ENCODE peak calls at places on chromosomes 7 and 10, in four cellular contexts. One of them, this sample, is unnamed. For H3K36me3, the result is how much of the 10 kb centered on the place peaks cover.

GRCh38 chr7:100485514-100485913 is 1.8 kb downstream of the NYAP1 start:
- DNase-seq in breast epithelium: no peak
- DNase-seq in IMR-90: no peak
- DNase-seq in body of pancreas: no peak
- DNase-seq in this sample: no peak

GRCh38 chr7:37205451-37205850 is 243.2 kb downstream of the ELMO1 start:
- DNase-seq in body of pancreas: no peak
- DNase-seq in IMR-90: no peak
- DNase-seq in breast epithelium: no peak
- DNase-seq in this sample: no peak

GRCh38 chr10:48406204-48406603 is 99.7 kb downstream of the MAPK8 start:
- DNase-seq in breast epithelium: no peak
- DNase-seq in IMR-90: peak
- DNase-seq in body of pancreas: no peak
- DNase-seq in this sample: no peak

GRCh38 chr10:8614054-8614565 is 559.6 kb downstream of the GATA3 start:
- DNase-seq in IMR-90: no peak
- DNase-seq in body of pancreas: no peak
- DNase-seq in breast epithelium: no peak
- DNase-seq in this sample: no peak

GRCh38 chr10:94362360-94363250 is at the start of gene NOC3L:
- DNase-seq in IMR-90: peak
- DNase-seq in body of pancreas: peak
- DNase-seq in breast epithelium: peak
- DNase-seq in this sample: peak

GRCh38 chr7:74083928-74084721 is 521 bp downstream of the LIMK1 start:
- DNase-seq in IMR-90: peak
- DNase-seq in breast epithelium: no peak
- DNase-seq in body of pancreas: no peak
- DNase-seq in this sample: no peak

GRCh38 chr7:101315336-101315735 is 6.3 kb downstream of the IFT22 start:
- DNase-seq in body of pancreas: peak
- DNase-seq in breast epithelium: no peak
- DNase-seq in IMR-90: peak
- DNase-seq in this sample: no peak

GRCh38 chr7:37380831-37381230 is 67.8 kb downstream of the ELMO1 start:
- DNase-seq in breast epithelium: no peak
- DNase-seq in body of pancreas: no peak
- DNase-seq in IMR-90: no peak
- DNase-seq in this sample: no peak

GRCh38 chr10:36903040-36903439 is 222.4 kb upstream of the ANKRD30A start:
- DNase-seq in body of pancreas: no peak
- DNase-seq in breast epithelium: no peak
- DNase-seq in IMR-90: no peak
- DNase-seq in this sample: no peak

GRCh38 chr10:70566515-70567290 is 35.8 kb downstream of the PRF1 start:
- DNase-seq in breast epithelium: no peak
- DNase-seq in IMR-90: no peak
- DNase-seq in body of pancreas: no peak
- DNase-seq in this sample: no peak

GRCh38 chr7:96299496-96299895 is 22.4 kb downstream of the SLC25A13 start:
- DNase-seq in body of pancreas: no peak
- DNase-seq in IMR-90: no peak
- DNase-seq in breast epithelium: no peak
- DNase-seq in this sample: no peak
- TF ChIP-seq CTCF in body of pancreas: no peak
- TF ChIP-seq CTCF in IMR-90: no peak
- TF ChIP-seq CTCF in breast epithelium: no peak
- TF ChIP-seq CTCF in this sample: no peak

GRCh38 chr10:3136763-3137611 is 35.6 kb downstream of the PITRM1 start:
- DNase-seq in breast epithelium: no peak
- DNase-seq in IMR-90: peak
- DNase-seq in body of pancreas: peak
- DNase-seq in this sample: no peak
- H3K36me3 ChIP-seq in breast epithelium: under half
- H3K36me3 ChIP-seq in IMR-90: half or more
- H3K36me3 ChIP-seq in body of pancreas: under half
- H3K36me3 ChIP-seq in this sample: half or more

GRCh38 chr7:51426163-51426562 is 109.6 kb upstream of the COBL start:
- DNase-seq in body of pancreas: no peak
- DNase-seq in IMR-90: no peak
- DNase-seq in breast epithelium: no peak
- DNase-seq in this sample: no peak

GRCh38 chr7:51428226-51428887 is 111.7 kb upstream of the COBL start:
- DNase-seq in IMR-90: no peak
- DNase-seq in body of pancreas: no peak
- DNase-seq in breast epithelium: no peak
- DNase-seq in this sample: no peak

DNA sequence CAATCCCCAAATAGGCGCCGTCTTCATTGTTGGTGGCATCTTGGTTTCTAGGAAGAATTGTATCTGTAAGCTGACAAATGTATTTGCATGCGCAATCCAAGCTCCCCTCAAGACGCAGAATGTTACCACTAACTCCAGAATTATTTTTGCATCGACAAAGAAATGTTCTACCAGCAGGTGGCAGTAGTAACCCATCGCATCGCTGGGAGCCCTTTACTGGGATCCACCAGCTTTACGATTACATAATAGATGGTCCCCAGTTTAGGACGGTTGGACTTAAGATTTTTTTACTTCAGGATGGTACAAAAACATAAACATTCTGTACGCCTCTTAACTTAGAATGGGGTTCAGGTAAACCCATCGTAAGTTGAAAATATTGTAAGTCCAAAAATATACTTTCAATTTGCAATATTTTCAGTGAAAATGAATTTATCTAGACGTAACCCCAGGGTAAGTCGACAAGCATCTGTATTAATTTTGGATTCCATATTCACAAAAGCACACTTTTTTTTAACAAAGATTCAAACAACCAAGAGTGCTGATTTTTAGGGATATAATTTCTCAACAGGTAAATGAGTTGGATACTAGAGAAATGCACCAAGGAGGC is 114.0 kb upstream of the COBL start:
- DNase-seq in body of pancreas: peak
- DNase-seq in breast epithelium: no peak
- DNase-seq in IMR-90: peak
- DNase-seq in this sample: no peak
- TF ChIP-seq CTCF in body of pancreas: peak
- TF ChIP-seq CTCF in breast epithelium: peak
- TF ChIP-seq CTCF in IMR-90: peak
- TF ChIP-seq CTCF in this sample: peak

GRCh38 chr10:102400061-102400460 is 4.6 kb downstream of the NFKB2 start:
- DNase-seq in breast epithelium: no peak
- DNase-seq in IMR-90: no peak
- DNase-seq in body of pancreas: no peak
- DNase-seq in this sample: no peak

GRCh38 chr10:102401735-102402511 is 6.4 kb downstream of the NFKB2 start:
- DNase-seq in IMR-90: peak
- DNase-seq in body of pancreas: no peak
- DNase-seq in breast epithelium: no peak
- DNase-seq in this sample: no peak

GRCh38 chr10:102401322-102401614 is 5.8 kb downstream of the NFKB2 start:
- DNase-seq in breast epithelium: no peak
- DNase-seq in body of pancreas: no peak
- DNase-seq in IMR-90: no peak
- DNase-seq in this sample: no peak

GRCh38 chr10:102399217-102400021 is 3.9 kb downstream of the NFKB2 start:
- DNase-seq in breast epithelium: peak
- DNase-seq in IMR-90: peak
- DNase-seq in body of pancreas: peak
- DNase-seq in this sample: no peak

DNA sequence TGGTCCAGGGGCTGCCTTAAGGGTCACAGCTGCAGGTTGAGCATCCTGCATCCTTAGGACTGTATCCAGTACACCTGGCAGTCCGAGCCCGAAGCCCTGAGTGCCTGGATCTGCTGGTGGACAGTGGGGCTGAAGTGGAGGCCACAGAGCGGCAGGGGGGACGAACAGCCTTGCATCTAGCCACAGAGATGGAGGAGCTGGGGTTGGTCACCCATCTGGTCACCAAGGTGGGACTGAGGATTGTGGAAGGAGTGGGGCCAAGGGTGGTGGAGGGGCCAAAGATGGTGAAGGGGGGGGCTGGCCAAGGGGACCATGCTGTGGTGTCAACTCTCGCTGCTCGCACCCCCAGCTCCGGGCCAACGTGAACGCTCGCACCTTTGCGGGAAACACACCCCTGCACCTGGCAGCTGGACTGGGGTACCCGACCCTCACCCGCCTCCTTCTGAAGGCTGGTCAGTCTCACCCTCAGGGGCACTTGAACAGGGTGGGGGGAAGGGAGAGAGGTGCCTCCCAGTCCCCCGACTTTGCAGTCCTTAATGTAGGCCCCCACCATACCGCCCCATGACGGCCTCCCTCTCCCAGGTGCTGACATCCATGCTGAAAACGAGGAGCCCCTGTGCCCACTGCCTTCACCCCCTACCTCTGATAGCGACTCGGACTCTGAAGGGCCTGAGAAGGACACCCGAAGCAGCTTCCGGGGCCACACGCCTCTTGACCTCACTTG is 5.3 kb downstream of the NFKB2 start:
- DNase-seq in breast epithelium: no peak
- DNase-seq in body of pancreas: no peak
- DNase-seq in IMR-90: no peak
- DNase-seq in this sample: no peak
- H3K36me3 ChIP-seq in breast epithelium: under half
- H3K36me3 ChIP-seq in body of pancreas: under half
- H3K36me3 ChIP-seq in IMR-90: under half
- H3K36me3 ChIP-seq in this sample: under half

GRCh38 chr10:44773565-44773964 is 137.6 kb upstream of the TMEM72 start:
- DNase-seq in IMR-90: no peak
- DNase-seq in body of pancreas: no peak
- DNase-seq in breast epithelium: no peak
- DNase-seq in this sample: no peak
- TF ChIP-seq CTCF in IMR-90: no peak
- TF ChIP-seq CTCF in body of pancreas: no peak
- TF ChIP-seq CTCF in breast epithelium: no peak
- TF ChIP-seq CTCF in this sample: no peak

GRCh38 chr10:128070721-128071416 is 55.4 kb downstream of the MKI67 start:
- DNase-seq in IMR-90: no peak
- DNase-seq in breast epithelium: no peak
- DNase-seq in body of pancreas: no peak
- DNase-seq in this sample: no peak
- H3K36me3 ChIP-seq in IMR-90: under half
- H3K36me3 ChIP-seq in breast epithelium: under half
- H3K36me3 ChIP-seq in body of pancreas: under half
- H3K36me3 ChIP-seq in this sample: under half

DNA sequence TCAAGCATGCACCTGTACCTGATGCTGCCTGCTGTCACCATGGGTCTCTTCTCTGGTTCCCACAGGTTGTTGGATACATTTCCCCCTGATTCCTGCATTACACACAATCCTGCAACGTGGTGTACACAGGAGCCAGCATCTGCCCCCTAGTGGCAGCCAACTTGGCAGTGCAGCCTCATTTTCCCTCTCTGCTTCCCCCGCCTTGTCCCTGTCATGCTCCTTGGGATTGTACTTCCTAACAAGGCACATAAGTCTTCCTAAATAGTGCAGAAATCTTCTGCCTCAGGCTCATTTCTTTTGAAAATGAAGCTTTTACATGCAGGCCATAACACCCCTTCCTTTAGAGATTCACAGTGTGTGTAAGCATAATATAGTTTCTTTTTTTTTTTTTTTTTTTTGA is 387.5 kb downstream of the CCSER2 start:
- DNase-seq in IMR-90: peak
- DNase-seq in body of pancreas: no peak
- DNase-seq in breast epithelium: no peak
- DNase-seq in this sample: no peak
- TF ChIP-seq CTCF in IMR-90: peak
- TF ChIP-seq CTCF in body of pancreas: no peak
- TF ChIP-seq CTCF in breast epithelium: no peak
- TF ChIP-seq CTCF in this sample: peak

DNA sequence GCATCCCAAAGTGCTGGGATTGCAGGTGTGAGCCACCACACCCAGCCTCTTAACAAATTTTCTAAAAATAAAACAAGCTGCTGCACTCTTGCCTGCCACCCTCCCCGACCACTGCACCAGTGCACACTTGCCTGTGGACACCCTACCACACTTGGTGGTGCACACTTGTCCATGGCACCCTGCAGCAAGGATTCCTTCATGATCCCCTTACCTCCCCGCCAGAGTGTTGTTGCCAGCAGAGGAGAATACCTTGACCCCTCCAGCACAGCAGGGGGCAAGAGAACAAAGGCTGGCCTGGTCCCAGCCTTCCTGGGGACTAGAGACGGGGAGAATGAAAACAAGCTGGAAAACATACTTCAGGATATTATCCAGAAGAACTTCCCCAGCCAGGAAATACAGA is 65.9 kb upstream of the KCND2 start:
- DNase-seq in body of pancreas: no peak
- DNase-seq in breast epithelium: no peak
- DNase-seq in IMR-90: no peak
- DNase-seq in this sample: no peak
- H3K36me3 ChIP-seq in body of pancreas: under half
- H3K36me3 ChIP-seq in breast epithelium: under half
- H3K36me3 ChIP-seq in IMR-90: under half
- H3K36me3 ChIP-seq in this sample: under half

GRCh38 chr7:151709141-151710038 is 167.5 kb downstream of the PRKAG2 start:
- DNase-seq in body of pancreas: no peak
- DNase-seq in IMR-90: peak
- DNase-seq in breast epithelium: no peak
- DNase-seq in this sample: no peak

GRCh38 chr7:151711906-151712771 is 164.8 kb downstream of the PRKAG2 start:
- DNase-seq in breast epithelium: no peak
- DNase-seq in IMR-90: no peak
- DNase-seq in body of pancreas: no peak
- DNase-seq in this sample: no peak

GRCh38 chr7:151710121-151710640 is 166.7 kb downstream of the PRKAG2 start:
- DNase-seq in breast epithelium: no peak
- DNase-seq in IMR-90: no peak
- DNase-seq in body of pancreas: no peak
- DNase-seq in this sample: no peak

GRCh38 chr7:151711435-151711872 is 165.5 kb downstream of the PRKAG2 start:
- DNase-seq in IMR-90: no peak
- DNase-seq in breast epithelium: no peak
- DNase-seq in body of pancreas: no peak
- DNase-seq in this sample: no peak

GRCh38 chr7:151710646-151711434 is 166.1 kb downstream of the PRKAG2 start:
- DNase-seq in body of pancreas: no peak
- DNase-seq in IMR-90: no peak
- DNase-seq in breast epithelium: no peak
- DNase-seq in this sample: no peak
- TF ChIP-seq CTCF in body of pancreas: no peak
- TF ChIP-seq CTCF in IMR-90: no peak
- TF ChIP-seq CTCF in breast epithelium: no peak
- TF ChIP-seq CTCF in this sample: no peak

This sample was measured in BJ.